ENCODE peak calls at places on chromosomes 13 and 19, in four cellular contexts. A, N, K and C are unnamed samples. For H3K4me1 and H3K9me3, the result is how much of the 10 kb centered on the place peaks cover.

GRCh38 chr13:44818428-44818827 is 170.8 kb downstream of the NUFIP1 start:
- DNase-seq in A (no peak), N (no peak), K (no peak), C (peak)

GRCh38 chr13:74883834-74884233 is 598.1 kb downstream of the TBC1D4 start:
- DNase-seq in A (no peak), N (no peak), K (no peak), C (no peak)

GRCh38 chr13:76293346-76293745 is 592.9 kb downstream of the KCTD12 start:
- DNase-seq in A (no peak), N (no peak), K (no peak), C (no peak)

GRCh38 chr13:51950722-51951121 is 60.5 kb downstream of the ATP7B start:
- DNase-seq in A (no peak), N (no peak), K (no peak), C (no peak)

GRCh38 chr13:41562083-41562482 is 104.7 kb downstream of the RGCC start:
- DNase-seq in A (peak), N (no peak), K (no peak), C (no peak)

GRCh38 chr13:40485611-40486517 is 180.6 kb downstream of the FOXO1 start:
- DNase-seq in A (no peak), N (peak), K (no peak), C (peak)

GRCh38 chr13:37476874-37477273 is 121.7 kb downstream of the POSTN start:
- DNase-seq in A (peak), N (no peak), K (no peak), C (no peak)

GRCh38 chr19:3224346-3225325 is at the start of gene CELF5:
- DNase-seq in A (peak), N (peak), K (no peak), C (peak)

GRCh38 chr13:66425741-66426140 is 804.4 kb downstream of the PCDH9 start:
- DNase-seq in A (no peak), N (no peak), K (no peak), C (no peak)

GRCh38 chr13:48304132-48304876 is 753 bp downstream of the RB1 start:
- DNase-seq in A (peak), N (peak), K (peak), C (peak)

GRCh38 chr13:48769107-48769704 is 115.5 kb downstream of the CYSLTR2 start:
- DNase-seq in A (peak), N (peak), K (no peak), C (peak)

GRCh38 chr13:25037057-25037813 is 58.7 kb upstream of the PABPC3 start:
- DNase-seq in A (no peak), N (no peak), K (no peak), C (peak)

GRCh38 chr19:35545855-35546381 is 492 bp downstream of the TMEM147 start:
- DNase-seq in A (peak), N (peak), K (no peak), C (peak)

GRCh38 chr13:110298566-110299321 is 8.2 kb downstream of the COL4A1 start:
- DNase-seq in A (no peak), N (no peak), K (peak), C (no peak)

GRCh38 chr13:110300090-110300815 is 6.7 kb downstream of the COL4A1 start:
- DNase-seq in A (no peak), N (no peak), K (no peak), C (no peak)

GRCh38 chr13:110297011-110297410 is 9.9 kb downstream of the COL4A1 start:
- DNase-seq in A (no peak), N (no peak), K (no peak), C (no peak)

GRCh38 chr13:110298221-110298565 is 8.8 kb downstream of the COL4A1 start:
- DNase-seq in A (no peak), N (no peak), K (no peak), C (no peak)

GRCh38 chr13:110297771-110298170 is 9.2 kb downstream of the COL4A1 start:
- DNase-seq in A (no peak), N (no peak), K (no peak), C (no peak)
- H3K4me1 ChIP-seq in A (half or more), N (under half), K (half or more), C (under half)

GRCh38 chr19:58009301-58009665 is 6.7 kb upstream of the ZNF606 start:
- DNase-seq in A (no peak), N (no peak), K (peak), C (no peak)
- H3K9me3 ChIP-seq in A (half or more), N (half or more), K (under half), C (under half)

GRCh38 chr19:19613456-19613855 is 5.0 kb downstream of the PBX4 start:
- DNase-seq in A (no peak), N (no peak), K (no peak), C (peak)
- H3K4me1 ChIP-seq in A (under half), N (under half), K (under half), C (under half)

DNA sequence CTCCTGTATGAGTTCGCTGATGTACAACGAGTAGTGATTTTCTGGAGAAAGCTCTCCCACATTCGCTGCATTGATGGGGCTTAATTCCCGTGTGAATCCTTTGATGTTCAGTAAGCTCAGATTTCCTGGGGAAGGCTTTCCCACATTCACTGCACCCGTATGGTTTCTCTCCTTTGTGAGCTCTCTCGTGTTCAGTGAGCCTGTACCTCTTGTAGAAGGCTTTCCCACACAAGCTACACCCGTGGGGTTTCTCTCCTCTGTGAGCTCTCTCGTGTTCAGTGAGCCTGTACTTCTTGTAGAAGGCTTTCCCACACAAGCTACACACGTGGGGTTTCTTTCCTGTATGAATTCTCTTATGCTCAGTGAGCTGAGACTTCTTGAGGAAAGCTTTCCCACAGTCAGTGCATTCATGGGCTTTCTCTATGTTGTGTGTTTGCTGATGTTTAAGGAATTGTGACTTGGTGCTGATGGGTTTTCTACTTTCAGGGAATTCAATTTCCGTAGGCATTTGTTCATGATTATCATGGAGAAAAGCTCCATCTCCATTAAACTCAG is 3.5 kb upstream of the ZNF577 start:
- DNase-seq in A (no peak), N (no peak), K (no peak), C (no peak)
- H3K9me3 ChIP-seq in A (half or more), N (half or more), K (under half), C (under half)

GRCh38 chr19:18109731-18110671 is 12.4 kb downstream of the MAST3 start:
- DNase-seq in A (peak), N (peak), K (peak), C (peak)

GRCh38 chr19:18110833-18111232 is 13.3 kb downstream of the MAST3 start:
- DNase-seq in A (no peak), N (no peak), K (no peak), C (no peak)

GRCh38 chr19:18109363-18109730 is 11.8 kb downstream of the MAST3 start:
- DNase-seq in A (no peak), N (no peak), K (no peak), C (no peak)

GRCh38 chr19:18107235-18108083 is 9.9 kb downstream of the MAST3 start:
- DNase-seq in A (no peak), N (no peak), K (no peak), C (no peak)

GRCh38 chr19:18108897-18109296 is 11.3 kb downstream of the MAST3 start:
- DNase-seq in A (no peak), N (no peak), K (no peak), C (no peak)
- H3K4me1 ChIP-seq in A (under half), N (under half), K (under half), C (under half)

GRCh38 chr19:20385056-20385455 is 180.5 kb downstream of the ZNF737 start:
- DNase-seq in A (no peak), N (no peak), K (no peak), C (no peak)
- H3K9me3 ChIP-seq in A (half or more), N (under half), K (under half), C (under half)